ENCODE peak calls at places on chromosome 14, in six cellular contexts. R is stimulated activated CD4-positive, alpha-beta T cell treated with anti-CD3 and anti-CD28 coated beads, Interleukin-12 subunit alpha, Interleukin-12 subunit beta, amount 100 ng/mL, for 24 hours; Z is ACHN; S is substantia nigra; H is lower lobe of right lung; P is Right ventricle myocardium superior. N is an unnamed sample.

GRCh38 chr14:98896476-98896875 is 375.5 kb downstream of the BCL11B start:
- DNase-seq in R (no peak), H (no peak), S (no peak), Z (no peak), P (no peak), N (no peak)

GRCh38 chr14:75232597-75232996 is 46.0 kb upstream of the FOS start:
- DNase-seq in R (no peak), Z (no peak), P (no peak), S (no peak), H (no peak), N (no peak)

GRCh38 chr14:96162741-96163140 is 41.9 kb upstream of the BDKRB2 start:
- DNase-seq in P (no peak), S (no peak), R (no peak), Z (no peak), H (no peak), N (no peak)

GRCh38 chr14:106491851-106492250 is 965.5 kb downstream of the TMEM121 start:
- DNase-seq in S (no peak), Z (peak), P (no peak), R (no peak), H (no peak), N (no peak)

GRCh38 chr14:75418779-75419768 is 8.7 kb upstream of the JDP2 start:
- DNase-seq in R (peak), P (peak), H (peak), Z (peak), S (no peak), N (no peak)

GRCh38 chr14:95541932-95542554 is 7.2 kb downstream of the GLRX5 start:
- DNase-seq in Z (no peak), P (no peak), S (no peak), R (no peak), H (no peak), N (no peak)

GRCh38 chr14:53409289-53409688 is 256.2 kb upstream of the DDHD1 start:
- DNase-seq in S (no peak), R (no peak), P (no peak), H (no peak), Z (no peak), N (no peak)

GRCh38 chr14:28412076-28412475 is 354.5 kb upstream of the FOXG1 start:
- DNase-seq in H (no peak), P (no peak), S (no peak), R (no peak), Z (no peak), N (no peak)

GRCh38 chr14:50955373-50956043 is 11.2 kb upstream of the PYGL start:
- DNase-seq in P (peak), Z (peak), S (no peak), R (no peak), H (peak), N (no peak)

GRCh38 chr14:58428011-58428807 is 690 bp downstream of the KIAA0586 start:
- DNase-seq in R (no peak), S (no peak), H (no peak), P (no peak), Z (peak), N (no peak)

GRCh38 chr14:50039734-50040400 is 76.5 kb downstream of the VCPKMT start:
- DNase-seq in P (peak), S (no peak), R (no peak), H (peak), Z (peak), N (no peak)

GRCh38 chr14:96204151-96205058 is at the start of gene BDKRB2:
- DNase-seq in S (no peak), H (peak), Z (peak), P (peak), R (no peak), N (no peak)

GRCh38 chr14:105072892-105073719 is 7.9 kb upstream of the GPR132 start:
- DNase-seq in R (no peak), P (peak), S (no peak), H (no peak), Z (no peak), N (no peak)

GRCh38 chr14:102645746-102646440 is 53.4 kb downstream of the RCOR1 start:
- DNase-seq in H (no peak), S (no peak), Z (no peak), R (no peak), P (no peak), N (no peak)

GRCh38 chr14:72947366-72948160 is 21.3 kb downstream of the DCAF4 start:
- DNase-seq in P (no peak), S (no peak), R (no peak), Z (no peak), H (no peak), N (no peak)

GRCh38 chr14:30625533-30625932 is 3.4 kb downstream of the SCFD1 start:
- DNase-seq in Z (no peak), R (no peak), P (no peak), S (no peak), H (no peak), N (no peak)

N was measured in stimulated activated CD8-positive, alpha-beta memory T cell treated with anti-CD3 and anti-CD28 coated beads, Interleukin-7, amount 100 ng/mL, for 48 hours.